ENCODE peak calls at places on chromosomes 5 and 9, in seven cellular contexts. R is left cardiac atrium; D is Right ventricle myocardium inferior; N is upper lobe of right lung; F is activated naive CD4-positive, alpha-beta T cell treated with anti-CD3 and anti-CD28 coated beads, Interleukin-2, amount 50 U/mL, for 72 hours; C is left lobe of liver; A is pancreas. W is an unnamed sample.

GRCh38 chr5:79093762-79094161 is 17.8 kb upstream of the BHMT start:
- ATAC-seq in R (no peak), D (no peak), N (no peak), F (no peak), C (peak; percentile 83), A (peak; percentile 56), W (no peak)

GRCh38 chr9:109086221-109086620 is 33.5 kb downstream of the TMEM245 start:
- ATAC-seq in R (no peak), D (no peak), N (peak; percentile 81), F (no peak), C (no peak), A (peak; percentile 16), W (no peak)

GRCh38 chr5:62296998-62297397 is 9.0 kb upstream of the KIF2A start:
- ATAC-seq in R (no peak), D (no peak), N (no peak), F (peak; percentile 64), C (no peak), A (no peak), W (no peak)

GRCh38 chr9:71638627-71639026 is 129.7 kb downstream of the CEMIP2 start:
- ATAC-seq in R (peak; percentile 93), D (peak; percentile 84), N (peak; percentile 90), F (no peak), C (peak; percentile 78), A (peak; percentile 77), W (peak; percentile 65)

GRCh38 chr5:144139586-144139985 is 30.9 kb downstream of the YIPF5 start:
- ATAC-seq in R (peak; percentile 36), D (peak; percentile 53), N (no peak), F (no peak), C (no peak), A (no peak), W (peak; percentile 41)

GRCh38 chr5:153784277-153784676 is 254.4 kb downstream of the FAM114A2 start:
- ATAC-seq in R (no peak), D (no peak), N (no peak), F (no peak), C (no peak), A (no peak), W (no peak)

GRCh38 chr5:134240421-134240962 is 14.6 kb upstream of the PPP2CA start:
- ATAC-seq in R (peak; percentile 56), D (peak; percentile 67), N (peak; percentile 72), F (no peak), C (peak; percentile 62), A (peak; percentile 89), W (no peak)

GRCh38 chr9:109317979-109318671 is 2.7 kb downstream of the EPB41L4B start:
- ATAC-seq in R (no peak), D (no peak), N (no peak), F (no peak), C (no peak), A (no peak), W (no peak)

GRCh38 chr5:63230754-63231153 is 652.1 kb downstream of the LRRC70 start:
- ATAC-seq in R (no peak), D (no peak), N (no peak), F (no peak), C (no peak), A (no peak), W (no peak)

GRCh38 chr5:158911693-158912363 is 187.9 kb downstream of the EBF1 start:
- ATAC-seq in R (no peak), D (no peak), N (no peak), F (peak; percentile 46), C (no peak), A (no peak), W (no peak)

GRCh38 chr9:112447283-112447761 is 39.3 kb upstream of the KIAA1958 start:
- ATAC-seq in R (peak; percentile 27), D (peak; percentile 50), N (peak; percentile 54), F (no peak), C (no peak), A (peak; percentile 59), W (peak; percentile 62)

GRCh38 chr9:111037744-111038335 is 430 bp downstream of the LPAR1 start:
- ATAC-seq in R (peak; percentile 36), D (peak; percentile 20), N (peak; percentile 70), F (peak; percentile 66), C (peak; percentile 55), A (peak; percentile 63), W (peak; percentile 28)

GRCh38 chr5:173556142-173557028 is 60.1 kb downstream of the BOD1 start:
- ATAC-seq in R (no peak), D (no peak), N (no peak), F (no peak), C (no peak), A (no peak), W (no peak)

GRCh38 chr9:4760122-4760521 is 19.1 kb upstream of the AK3 start:
- ATAC-seq in R (peak; percentile 66), D (peak; percentile 63), N (peak; percentile 74), F (no peak), C (no peak), A (peak; percentile 43), W (no peak)

GRCh38 chr5:57291903-57292302 is 118.0 kb downstream of the GPBP1 start:
- ATAC-seq in R (no peak), D (peak; percentile 65), N (no peak), F (no peak), C (no peak), A (no peak), W (no peak)

GRCh38 chr5:78633710-78634109 is 14.9 kb downstream of the LHFPL2 start:
- ATAC-seq in R (no peak), D (no peak), N (no peak), F (no peak), C (no peak), A (no peak), W (no peak)

GRCh38 chr5:76524101-76524835 is 98.9 kb downstream of the F2RL2 start:
- ATAC-seq in R (no peak), D (no peak), N (no peak), F (no peak), C (no peak), A (no peak), W (no peak)

GRCh38 chr5:173165193-173165988 is 21.1 kb downstream of the BNIP1 start:
- ATAC-seq in R (peak; percentile 82), D (peak; percentile 75), N (no peak), F (no peak), C (peak; percentile 90), A (no peak), W (no peak)

GRCh38 chr9:12723409-12724028 is 30.3 kb downstream of the TYRP1 start:
- ATAC-seq in R (no peak), D (no peak), N (no peak), F (no peak), C (peak; percentile 70), A (peak; percentile 40), W (no peak)

GRCh38 chr9:136316271-136316751 is 11.0 kb upstream of the GPSM1 start:
- ATAC-seq in R (no peak), D (no peak), N (no peak), F (no peak), C (no peak), A (no peak), W (no peak)

GRCh38 chr9:116718111-116718510 is 31.0 kb downstream of the TRIM32 start:
- ATAC-seq in R (no peak), D (no peak), N (no peak), F (no peak), C (no peak), A (no peak), W (no peak)

GRCh38 chr9:132833451-132834130 is 44.5 kb downstream of the AK8 start:
- ATAC-seq in R (no peak), D (no peak), N (no peak), F (no peak), C (no peak), A (no peak), W (no peak)